ENCODE peak calls at places on chromosomes 16 and 17, in five cellular contexts. I is adrenal gland, X is body of pancreas, C is pancreas, O is neuronal stem cell. F is an unnamed sample.

GRCh38 chr16:14545346-14545884 is 84.6 kb downstream of the PARN start:
- DNase-seq in I (no peak), X (peak; percentile 31), C (no peak), O (no peak), F (no peak)

GRCh38 chr16:24685539-24686432 is 43.7 kb upstream of the TNRC6A start:
- DNase-seq in I (peak; percentile 58), X (peak; percentile 73), C (peak; percentile 61), O (peak; percentile 39), F (no peak)

GRCh38 chr17:1414001-1414574 is 14.1 kb upstream of the YWHAE start:
- DNase-seq in I (no peak), X (no peak), C (no peak), O (no peak), F (no peak)

GRCh38 chr17:66357037-66357436 is 54.6 kb downstream of the PRKCA start:
- DNase-seq in I (no peak), X (no peak), C (no peak), O (no peak), F (no peak)

GRCh38 chr17:48642843-48643696 is 16.9 kb upstream of the HOXB9 start:
- DNase-seq in I (no peak), X (no peak), C (no peak), O (no peak), F (no peak)

GRCh38 chr17:15479697-15480096 is 12.3 kb upstream of the CDRT4 start:
- DNase-seq in I (no peak), X (no peak), C (no peak), O (no peak), F (no peak)

GRCh38 chr17:21043296-21044232 is 753 bp upstream of the USP22 start:
- DNase-seq in I (peak; percentile 98), X (peak; percentile 99), C (peak; percentile 99), O (no peak), F (peak; percentile 95)

GRCh38 chr17:263271-263670 is 81.8 kb upstream of the DOC2B start:
- DNase-seq in I (peak; percentile 9), X (no peak), C (no peak), O (no peak), F (no peak)

GRCh38 chr17:45424769-45425124 is 7.9 kb downstream of the ARHGAP27 start:
- DNase-seq in I (no peak), X (no peak), C (no peak), O (no peak), F (no peak)

GRCh38 chr16:71593048-71593999 is 16.4 kb upstream of the TAT start:
- DNase-seq in I (no peak), X (no peak), C (no peak), O (no peak), F (no peak)

GRCh38 chr16:22661161-22661647 is 150.5 kb downstream of the NPIPB5 start:
- DNase-seq in I (no peak), X (no peak), C (no peak), O (no peak), F (no peak)

GRCh38 chr17:74217036-74217725 is 3.8 kb downstream of the TTYH2 start:
- DNase-seq in I (no peak), X (no peak), C (no peak), O (no peak), F (no peak)

GRCh38 chr17:57622886-57623433 is 122.1 kb downstream of the CCDC182 start:
- DNase-seq in I (no peak), X (no peak), C (no peak), O (no peak), F (no peak)

GRCh38 chr16:80948886-80949502 is 57.7 kb downstream of the CMC2 start:
- DNase-seq in I (no peak), X (peak; percentile 79), C (peak; percentile 42), O (peak; percentile 59), F (no peak)

GRCh38 chr17:16971458-16972338 is at the start of gene TNFRSF13B:
- DNase-seq in I (no peak), X (no peak), C (no peak), O (no peak), F (no peak)

GRCh38 chr17:3944485-3945388 is 19.5 kb downstream of the ATP2A3 start:
- DNase-seq in I (peak; percentile 85), X (peak; percentile 34), C (peak; percentile 61), O (peak; percentile 82), F (peak; percentile 29)

GRCh38 chr17:58693751-58694150 is 1.3 kb downstream of the RAD51C start:
- DNase-seq in I (no peak), X (no peak), C (no peak), O (no peak), F (no peak)

GRCh38 chr16:49617016-49617569 is 238.8 kb downstream of the ZNF423 start:
- DNase-seq in I (peak; percentile 8), X (no peak), C (no peak), O (no peak), F (no peak)

GRCh38 chr17:56203430-56203829 is 50.2 kb downstream of the ANKFN1 start:
- DNase-seq in I (no peak), X (no peak), C (no peak), O (no peak), F (no peak)

GRCh38 chr17:81037783-81038733 is 3.1 kb downstream of the BAIAP2 start:
- DNase-seq in I (no peak), X (peak; percentile 62), C (peak; percentile 67), O (no peak), F (no peak)

GRCh38 chr16:82633964-82634600 is 7.3 kb downstream of the CDH13 start:
- DNase-seq in I (no peak), X (no peak), C (no peak), O (no peak), F (no peak)

GRCh38 chr17:50129303-50129945 is 536 bp downstream of the SAMD14 start:
- DNase-seq in I (peak; percentile 45), X (no peak), C (no peak), O (no peak), F (peak; percentile 56)

GRCh38 chr16:16974192-16974591 is 496.6 kb downstream of the XYLT1 start:
- DNase-seq in I (no peak), X (no peak), C (no peak), O (no peak), F (no peak)

GRCh38 chr16:27402964-27403600 is 1.1 kb downstream of the IL21R start:
- DNase-seq in I (no peak), X (no peak), C (no peak), O (no peak), F (peak; percentile 23)

GRCh38 chr17:38579934-38580333 is 25.8 kb downstream of the SRCIN1 start:
- DNase-seq in I (peak; percentile 52), X (peak; percentile 49), C (peak; percentile 53), O (no peak), F (no peak)

GRCh38 chr16:53172517-53172916 is 117.7 kb downstream of the CHD9 start:
- DNase-seq in I (no peak), X (no peak), C (no peak), O (no peak), F (no peak)

GRCh38 chr17:72376486-72377345 is 255.9 kb downstream of the SOX9 start:
- DNase-seq in I (no peak), X (no peak), C (no peak), O (no peak), F (no peak)

GRCh38 chr16:69084301-69084700 is 21.2 kb upstream of the HAS3 start:
- DNase-seq in I (no peak), X (no peak), C (no peak), O (no peak), F (no peak)

GRCh38 chr17:36731806-36732205 is 130.4 kb downstream of the MRM1 start:
- DNase-seq in I (no peak), X (no peak), C (no peak), O (peak; percentile 57), F (no peak)

DNA sequence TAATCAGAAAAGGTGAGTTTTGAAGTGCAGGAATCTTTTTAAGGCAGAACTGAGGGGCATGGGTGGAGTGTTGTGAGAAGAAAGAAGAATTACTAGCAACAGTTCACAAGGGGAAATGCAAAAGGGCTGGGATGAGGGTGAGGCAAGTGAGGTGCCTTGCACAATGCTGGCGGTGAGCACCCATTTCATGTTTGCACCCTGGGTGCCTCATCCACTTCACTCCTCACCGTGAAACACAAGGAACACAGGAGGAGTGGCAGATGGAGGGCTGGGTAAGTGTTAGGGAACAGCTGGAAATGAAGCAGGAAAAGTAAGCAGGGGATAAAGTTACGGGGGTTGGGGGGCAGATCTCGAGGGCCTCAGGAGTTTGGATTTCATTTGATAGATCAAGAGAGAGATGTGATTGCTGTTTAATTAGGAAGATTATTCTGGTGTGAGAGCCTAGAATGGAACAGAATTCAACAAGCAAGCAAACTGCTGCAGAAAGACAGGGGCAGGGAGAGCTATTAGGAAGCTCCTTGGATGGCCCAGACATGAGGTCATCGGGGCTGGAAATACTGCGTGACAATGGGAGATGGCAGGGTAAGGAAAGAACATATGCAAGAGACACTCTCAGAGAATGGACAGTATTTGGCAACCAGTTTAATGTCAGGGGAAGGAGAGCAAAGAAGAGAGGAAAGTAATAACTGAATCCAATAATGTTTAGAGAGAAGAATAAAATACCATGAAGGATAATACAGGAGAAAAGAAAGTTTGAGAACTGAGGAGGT is 8.3 kb upstream of the HEATR6 start:
- DNase-seq in I (no peak), X (no peak), C (no peak), O (no peak), F (no peak)
- H3K4me3 ChIP-seq in I (no peak overlapping the region), X (no peak overlapping the region), C (no peak overlapping the region), O (no peak overlapping the region), F (no peak overlapping the region)

GRCh38 chr17:68089881-68090280 is 54.3 kb downstream of the KPNA2 start:
- DNase-seq in I (peak; percentile 73), X (peak; percentile 38), C (no peak), O (no peak), F (no peak)
- H3K9me3 ChIP-seq in I (no peaks in the 10 kb centered on the region), X (no peaks in the 10 kb centered on the region), C (no peaks in the 10 kb centered on the region), O (no peaks in the 10 kb centered on the region), F (no peaks in the 10 kb centered on the region)

GRCh38 chr16:89200850-89201466 is 621 bp upstream of the SLC22A31 start:
- DNase-seq in I (no peak), X (no peak), C (peak; percentile 59), O (no peak), F (no peak)
- H3K4me3 ChIP-seq in I (no peak overlapping the region), X (no peak overlapping the region), C (peak overlapping the region; percentile 47), O (peak overlapping the region; percentile 84), F (no peak overlapping the region)

GRCh38 chr16:35311475-35311874 is 1852.1 kb downstream of the TP53TG3F start:
- DNase-seq in I (no peak), X (no peak), C (no peak), O (no peak), F (no peak)
- H3K9me3 ChIP-seq in I (no peaks in the 10 kb centered on the region), X (no peaks in the 10 kb centered on the region), C (no peaks in the 10 kb centered on the region), O (no peaks in the 10 kb centered on the region), F (peaks cover 9% of the 10 kb centered on the region)

GRCh38 chr16:30409125-30410060 is 2.0 kb downstream of the ZNF771 start:
- DNase-seq in I (peak; percentile 94), X (peak; percentile 95), C (peak; percentile 95), O (peak; percentile 87), F (peak; percentile 86)
- H3K4me3 ChIP-seq in I (no peak overlapping the region), X (no peak overlapping the region), C (no peak overlapping the region), O (no peak overlapping the region), F (no peak overlapping the region)